ENCODE peak calls at places on chromosomes 2 and 18, in four cellular contexts. One of them, this sample, is unnamed.

GRCh38 chr2:189576361-189576760 is 4.2 kb downstream of the SLC40A1 start:
- DNase-seq in K562: no peak
- DNase-seq in HepG2: no peak
- DNase-seq in WTC11: no peak
- DNase-seq in this sample: no peak

GRCh38 chr2:115650827-115651226 is 1208.4 kb downstream of the DPP10 start:
- DNase-seq in HepG2: no peak
- DNase-seq in WTC11: no peak
- DNase-seq in K562: no peak
- DNase-seq in this sample: no peak

GRCh38 chr2:119487434-119488244 is 36.6 kb downstream of the SCTR start:
- DNase-seq in K562: no peak
- DNase-seq in HepG2: peak; percentile 90
- DNase-seq in WTC11: no peak
- DNase-seq in this sample: peak; percentile 34

GRCh38 chr2:237449193-237449797 is 35.3 kb upstream of the COL6A3 start:
- DNase-seq in HepG2: no peak
- DNase-seq in K562: no peak
- DNase-seq in WTC11: no peak
- DNase-seq in this sample: no peak

GRCh38 chr2:25041307-25041927 is 459 bp upstream of the EFR3B start:
- DNase-seq in K562: peak; percentile 15
- DNase-seq in WTC11: peak; percentile 81
- DNase-seq in HepG2: peak; percentile 71
- DNase-seq in this sample: no peak

GRCh38 chr18:39966275-39966674 is 1988.8 kb upstream of the PIK3C3 start:
- DNase-seq in K562: no peak
- DNase-seq in HepG2: no peak
- DNase-seq in WTC11: peak; percentile 41
- DNase-seq in this sample: no peak

GRCh38 chr18:13199169-13199568 is 19.4 kb upstream of the LDLRAD4 start:
- DNase-seq in K562: no peak
- DNase-seq in HepG2: no peak
- DNase-seq in WTC11: no peak
- DNase-seq in this sample: no peak

GRCh38 chr2:176768185-176768584 is 444.4 kb upstream of the HNRNPA3 start:
- DNase-seq in HepG2: no peak
- DNase-seq in WTC11: no peak
- DNase-seq in K562: no peak
- DNase-seq in this sample: no peak

GRCh38 chr2:223075301-223076270 is 23.6 kb downstream of the KCNE4 start:
- DNase-seq in HepG2: no peak
- DNase-seq in WTC11: no peak
- DNase-seq in K562: no peak
- DNase-seq in this sample: no peak

GRCh38 chr18:55509631-55510372 is 78.2 kb downstream of the TCF4 start:
- DNase-seq in WTC11: no peak
- DNase-seq in K562: peak; percentile 10
- DNase-seq in HepG2: no peak
- DNase-seq in this sample: peak; percentile 17

GRCh38 chr18:62763101-62763521 is 47.8 kb downstream of the PHLPP1 start:
- DNase-seq in K562: no peak
- DNase-seq in WTC11: no peak
- DNase-seq in HepG2: no peak
- DNase-seq in this sample: no peak

GRCh38 chr18:45249306-45249705 is 366.0 kb upstream of the SLC14A2 start:
- DNase-seq in WTC11: no peak
- DNase-seq in HepG2: no peak
- DNase-seq in K562: no peak
- DNase-seq in this sample: no peak

GRCh38 chr18:11078491-11078890 is 70.9 kb downstream of the PIEZO2 start:
- DNase-seq in K562: no peak
- DNase-seq in WTC11: no peak
- DNase-seq in HepG2: no peak
- DNase-seq in this sample: peak; percentile 46

GRCh38 chr18:38329145-38329544 is 763.5 kb upstream of the CELF4 start:
- DNase-seq in K562: no peak
- DNase-seq in HepG2: no peak
- DNase-seq in WTC11: no peak
- DNase-seq in this sample: no peak

GRCh38 chr2:56107486-56107885 is 76.3 kb upstream of the CCDC85A start:
- DNase-seq in WTC11: no peak
- DNase-seq in K562: no peak
- DNase-seq in HepG2: no peak
- DNase-seq in this sample: no peak

GRCh38 chr2:23654756-23655155 is 269.8 kb downstream of the KLHL29 start:
- DNase-seq in WTC11: no peak
- DNase-seq in K562: no peak
- DNase-seq in HepG2: no peak
- DNase-seq in this sample: no peak

DNA sequence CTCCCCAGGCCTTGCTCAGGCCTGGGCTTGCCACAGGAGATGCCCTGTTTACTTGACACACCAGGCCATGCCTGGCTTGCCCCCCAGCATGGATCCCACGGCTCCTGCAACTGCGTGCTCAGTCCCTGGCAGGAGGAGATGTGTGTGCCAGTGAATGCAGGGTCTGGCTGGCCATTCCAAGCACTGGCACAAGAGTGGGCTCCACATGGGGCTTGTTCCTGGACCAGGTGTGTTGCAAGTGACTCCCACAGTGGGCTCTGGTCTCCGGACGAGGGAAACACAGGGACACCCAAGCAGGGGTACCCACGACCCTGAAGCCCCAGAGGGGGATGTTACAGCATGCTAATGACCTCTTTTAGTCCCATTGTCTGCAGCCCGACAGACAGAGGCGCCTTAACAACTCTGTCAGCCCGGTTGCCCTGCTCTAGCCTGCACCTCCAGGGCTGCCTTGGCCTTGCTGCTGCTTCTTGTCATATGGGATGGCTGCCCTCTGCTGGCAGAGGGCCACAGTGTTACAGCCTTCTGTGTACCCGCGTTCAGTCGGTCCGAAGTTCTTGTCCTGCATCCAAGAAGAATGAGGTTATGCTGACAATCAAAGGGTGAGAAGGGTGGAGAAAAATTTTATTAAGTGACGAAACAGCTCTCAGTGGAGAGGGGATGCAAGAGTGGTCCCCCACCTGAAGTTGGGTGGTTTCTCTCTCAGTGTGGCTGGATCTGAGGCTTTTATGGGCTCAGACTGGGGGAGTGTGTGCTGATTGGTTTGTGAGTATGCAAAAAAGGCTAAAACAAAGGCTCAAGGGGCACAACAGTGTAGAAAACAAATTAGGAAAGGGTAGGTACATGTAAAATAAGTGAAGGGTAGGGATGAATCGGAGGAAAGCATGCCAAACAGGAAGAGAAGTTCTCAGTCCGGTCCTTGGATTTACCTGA is 180.4 kb downstream of the MBD5 start:
- DNase-seq in K562: peak; percentile 29
- DNase-seq in HepG2: peak; percentile 87
- DNase-seq in WTC11: peak; percentile 87
- DNase-seq in this sample: no peak
- TF ChIP-seq CBFB in K562: no peak
- TF ChIP-seq CBFB in HepG2: peak; percentile 64
- TF ChIP-seq CBFB in WTC11: no peak
- TF ChIP-seq CBFB in this sample: no peak

GRCh38 chr2:12796617-12797016 is 79.9 kb downstream of the TRIB2 start:
- DNase-seq in K562: no peak
- DNase-seq in HepG2: no peak
- DNase-seq in WTC11: no peak
- DNase-seq in this sample: no peak
- TF ChIP-seq CBFB in K562: no peak
- TF ChIP-seq CBFB in HepG2: no peak
- TF ChIP-seq CBFB in WTC11: no peak
- TF ChIP-seq CBFB in this sample: no peak

DNA sequence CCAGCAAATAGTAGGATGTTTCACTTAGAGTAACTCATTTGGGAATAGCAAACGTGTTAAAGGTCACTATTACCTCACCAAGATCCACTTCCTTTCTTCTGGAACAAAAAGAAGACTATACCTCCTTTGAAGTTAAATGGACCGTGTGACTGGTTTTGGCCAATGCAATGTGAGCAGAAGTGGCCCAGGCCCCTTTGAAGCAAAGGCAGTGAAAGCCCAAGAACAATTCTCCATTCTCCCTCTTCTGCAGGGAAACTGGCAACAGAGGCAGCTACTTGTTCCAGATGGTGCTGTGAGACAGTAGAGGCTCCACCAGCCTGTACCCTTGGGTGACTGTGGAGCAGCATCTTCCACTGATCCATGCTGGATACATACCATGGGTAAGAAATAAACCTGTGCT is 11.3 kb upstream of the MALL start:
- DNase-seq in K562: no peak
- DNase-seq in HepG2: peak; percentile 25
- DNase-seq in WTC11: no peak
- DNase-seq in this sample: no peak
- TF ChIP-seq CBFB in K562: no peak
- TF ChIP-seq CBFB in HepG2: no peak
- TF ChIP-seq CBFB in WTC11: no peak
- TF ChIP-seq CBFB in this sample: no peak

GRCh38 chr18:23314672-23315071 is 138.4 kb upstream of the RIOK3 start:
- DNase-seq in HepG2: no peak
- DNase-seq in K562: no peak
- DNase-seq in WTC11: no peak
- DNase-seq in this sample: no peak

GRCh38 chr18:23321996-23322395 is 131.1 kb upstream of the RIOK3 start:
- DNase-seq in K562: no peak
- DNase-seq in WTC11: no peak
- DNase-seq in HepG2: no peak
- DNase-seq in this sample: no peak

GRCh38 chr18:23316986-23317385 is 136.1 kb upstream of the RIOK3 start:
- DNase-seq in HepG2: no peak
- DNase-seq in WTC11: no peak
- DNase-seq in K562: no peak
- DNase-seq in this sample: no peak

GRCh38 chr18:23320709-23321236 is 132.3 kb upstream of the RIOK3 start:
- DNase-seq in HepG2: no peak
- DNase-seq in K562: no peak
- DNase-seq in WTC11: no peak
- DNase-seq in this sample: no peak

GRCh38 chr18:23317975-23318675 is 135.0 kb upstream of the RIOK3 start:
- DNase-seq in HepG2: no peak
- DNase-seq in K562: no peak
- DNase-seq in WTC11: no peak
- DNase-seq in this sample: no peak
- TF ChIP-seq CBFB in HepG2: no peak
- TF ChIP-seq CBFB in K562: no peak
- TF ChIP-seq CBFB in WTC11: no peak
- TF ChIP-seq CBFB in this sample: no peak

DNA sequence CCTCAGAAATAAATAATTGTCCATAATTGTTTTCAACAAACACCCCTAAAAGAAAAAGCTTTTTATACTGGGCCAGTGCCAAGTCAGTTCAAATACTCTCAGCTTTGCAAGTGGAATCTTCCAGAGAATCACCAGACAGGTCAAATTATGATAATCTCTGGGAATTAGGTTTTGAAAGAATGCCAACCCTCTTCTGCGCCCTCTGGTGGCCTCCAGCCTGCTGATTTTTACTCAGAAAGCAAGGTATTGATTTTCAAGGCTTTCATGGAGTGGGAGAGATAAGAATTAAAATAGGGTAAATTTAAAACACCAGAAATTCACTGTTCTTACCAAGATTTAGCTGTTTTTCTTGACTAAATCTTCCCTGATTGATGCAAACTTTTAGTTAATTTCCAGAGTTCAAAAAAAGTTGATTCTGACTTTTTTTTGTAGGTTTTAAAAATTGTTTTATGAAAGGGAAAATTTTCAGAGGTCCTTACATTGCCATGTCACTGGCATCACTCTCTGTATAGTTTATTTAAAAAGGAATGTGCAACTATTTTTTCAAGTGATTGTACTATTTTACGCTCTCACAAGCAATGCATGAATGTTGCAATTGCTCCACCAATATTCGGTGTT is 282.9 kb upstream of the TNP1 start:
- DNase-seq in WTC11: peak; percentile 69
- DNase-seq in HepG2: peak; percentile 38
- DNase-seq in K562: peak; percentile 14
- DNase-seq in this sample: no peak
- TF ChIP-seq CBFB in WTC11: no peak
- TF ChIP-seq CBFB in HepG2: no peak
- TF ChIP-seq CBFB in K562: no peak
- TF ChIP-seq CBFB in this sample: no peak

GRCh38 chr2:121360566-121361300 is 75.7 kb upstream of the TFCP2L1 start:
- DNase-seq in WTC11: no peak
- DNase-seq in K562: no peak
- DNase-seq in HepG2: no peak
- DNase-seq in this sample: no peak
- TF ChIP-seq CBFB in WTC11: no peak
- TF ChIP-seq CBFB in K562: no peak
- TF ChIP-seq CBFB in HepG2: no peak
- TF ChIP-seq CBFB in this sample: no peak